ENCODE peak calls at places on chromosomes 11 and 22, in six cellular contexts. J is OCI-LY7, O is cardiac muscle cell, P is AG04450, E is K562, M is HepG2. U is an unnamed sample.

GRCh38 chr11:94148189-94148588 is 19.5 kb downstream of the PANX1 start:
- DNase-seq in J (no peak), O (no peak), P (no peak), E (no peak), M (no peak), U (no peak)

GRCh38 chr11:2775626-2776350 is 76.0 kb upstream of the KCNQ1OT1 start:
- DNase-seq in J (no peak), O (no peak), P (no peak), E (no peak), M (no peak), U (no peak)

GRCh38 chr11:40797981-40798380 is 661.5 kb downstream of the LRRC4C start:
- DNase-seq in J (no peak), O (no peak), P (no peak), E (no peak), M (no peak), U (no peak)

GRCh38 chr11:117668291-117668690 is 128.7 kb downstream of the DSCAML1 start:
- DNase-seq in J (no peak), O (no peak), P (no peak), E (no peak), M (no peak), U (no peak)

GRCh38 chr11:22703040-22703439 is 36.6 kb downstream of the GAS2 start:
- DNase-seq in J (no peak), O (peak; percentile 52), P (peak; percentile 46), E (no peak), M (peak; percentile 88), U (no peak)

GRCh38 chr22:33112606-33113005 is 54.4 kb upstream of the SYN3 start:
- DNase-seq in J (peak; percentile 96), O (peak; percentile 20), P (no peak), E (no peak), M (no peak), U (no peak)

GRCh38 chr11:61362542-61362875 is 335 bp downstream of the TMEM138 start:
- DNase-seq in J (peak; percentile 47), O (peak; percentile 55), P (no peak), E (peak; percentile 48), M (peak; percentile 35), U (no peak)

GRCh38 chr11:118238397-118238796 is 13.6 kb upstream of the JAML start:
- DNase-seq in J (no peak), O (no peak), P (no peak), E (no peak), M (no peak), U (no peak)

GRCh38 chr11:78139422-78140391 is at the start of gene ALG8:
- DNase-seq in J (peak; percentile 96), O (peak; percentile 98), P (peak; percentile 91), E (peak; percentile 99), M (peak; percentile 93), U (peak; percentile 79)

GRCh38 chr11:78140392-78141077 is 1.1 kb upstream of the ALG8 start:
- DNase-seq in J (peak; percentile 16), O (no peak), P (no peak), E (peak; percentile 22), M (no peak), U (no peak)

GRCh38 chr11:78138281-78138680 is 1.1 kb downstream of the ALG8 start:
- DNase-seq in J (no peak), O (no peak), P (no peak), E (no peak), M (no peak), U (no peak)

DNA sequence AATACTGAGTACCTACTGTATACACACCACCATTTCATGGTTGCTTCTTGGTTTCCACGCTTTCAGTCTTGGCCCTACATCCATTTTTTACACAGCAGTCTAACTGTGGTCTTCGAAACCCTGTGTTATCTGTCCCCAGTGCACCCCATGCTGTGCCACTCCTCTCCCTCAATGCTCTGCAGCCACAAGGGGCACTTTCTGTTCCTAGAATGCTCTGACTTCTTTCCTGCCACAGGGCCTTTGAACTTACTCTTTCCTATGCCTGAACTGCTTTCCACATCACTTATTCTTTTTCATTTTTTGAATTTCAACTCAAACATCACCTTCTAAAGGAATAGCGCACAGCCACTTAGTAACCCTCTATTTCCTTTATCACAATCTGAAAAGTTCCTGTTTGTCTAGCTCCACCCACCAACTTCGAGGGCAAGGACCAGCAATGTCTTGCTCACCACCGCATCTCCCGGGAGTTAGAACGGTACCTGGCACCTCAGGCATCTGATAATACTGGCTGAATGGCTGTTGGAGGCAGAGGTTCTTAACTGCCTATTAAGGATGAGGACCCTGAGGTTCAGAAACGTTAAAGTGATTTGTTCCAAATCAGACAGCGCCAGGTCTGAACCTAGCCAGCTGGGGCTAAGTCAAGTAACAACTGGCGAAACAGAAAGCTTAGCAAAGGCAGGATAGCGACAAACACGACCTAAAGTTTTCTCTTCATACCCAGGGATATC is 568 bp downstream of the ALG8 start:
- DNase-seq in J (peak; percentile 53), O (no peak), P (no peak), E (peak; percentile 55), M (no peak), U (no peak)
- TF ChIP-seq CTCF in J (peak; percentile 53), O (no peak), P (peak; percentile 12), E (peak; percentile 38), M (no peak), U (no peak)

GRCh38 chr11:130428271-130428670 is at the start of gene ADAMTS8:
- DNase-seq in J (no peak), O (peak; percentile 61), P (no peak), E (no peak), M (no peak), U (no peak)
- H3K4me3 ChIP-seq in J (no peak within 1 kb of the TSS), O (peak within 1 kb of the TSS; percentile 28), P (peak within 1 kb of the TSS; percentile 58), E (no peak within 1 kb of the TSS), M (no peak within 1 kb of the TSS), U (no peak within 1 kb of the TSS)

GRCh38 chr11:105219269-105219668 is 79.7 kb upstream of the CARD18 start:
- DNase-seq in J (no peak), O (no peak), P (no peak), E (no peak), M (no peak), U (no peak)
- TF ChIP-seq CTCF in J (peak; percentile 21), O (no peak), P (no peak), E (no peak), M (no peak), U (no peak)

GRCh38 chr11:103870821-103871309 is 165.6 kb upstream of the DDI1 start:
- DNase-seq in J (no peak), O (no peak), P (no peak), E (no peak), M (no peak), U (no peak)

GRCh38 chr11:103872748-103873147 is 163.7 kb upstream of the DDI1 start:
- DNase-seq in J (no peak), O (no peak), P (no peak), E (no peak), M (no peak), U (no peak)

GRCh38 chr11:103875855-103876510 is 160.5 kb upstream of the DDI1 start:
- DNase-seq in J (peak; percentile 70), O (no peak), P (no peak), E (no peak), M (no peak), U (no peak)

GRCh38 chr11:103867481-103867880 is 169.0 kb upstream of the DDI1 start:
- DNase-seq in J (no peak), O (no peak), P (no peak), E (no peak), M (no peak), U (no peak)

DNA sequence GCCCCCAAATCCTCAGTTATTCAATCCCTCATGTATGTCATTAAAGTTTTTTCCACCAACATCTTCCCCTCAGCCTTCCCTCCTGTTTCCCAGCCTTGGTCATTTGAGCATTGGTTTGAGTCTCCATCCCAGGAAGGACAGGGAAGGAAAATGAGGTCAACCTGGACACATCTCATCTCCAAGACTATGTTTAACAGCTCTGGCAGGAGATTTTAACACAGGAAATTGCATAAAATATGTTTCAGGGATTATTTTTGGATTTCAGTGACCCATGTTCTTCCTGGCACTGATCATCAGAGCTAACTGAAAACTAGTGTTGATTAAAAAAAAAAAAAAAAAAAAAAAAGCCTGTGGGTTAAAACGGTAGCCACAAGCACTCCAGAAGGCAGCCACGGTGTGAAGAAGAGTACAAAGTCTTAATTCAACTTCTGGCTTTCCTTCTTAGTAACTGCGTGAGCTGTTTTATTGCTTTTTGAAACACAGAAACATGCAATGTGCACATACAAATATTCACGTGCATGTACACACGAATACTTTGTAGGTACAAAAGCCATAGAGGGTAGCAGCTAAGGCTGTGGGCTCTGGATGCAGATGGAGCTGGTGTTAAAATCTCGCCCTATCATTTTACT is 164.4 kb upstream of the DDI1 start:
- DNase-seq in J (no peak), O (no peak), P (no peak), E (no peak), M (no peak), U (no peak)
- H3K4me3 ChIP-seq in J (no peak overlapping the region), O (no peak overlapping the region), P (no peak overlapping the region), E (no peak overlapping the region), M (no peak overlapping the region), U (no peak overlapping the region)

GRCh38 chr11:850777-851762 is 8.4 kb downstream of the TSPAN4 start:
- DNase-seq in J (peak; percentile 36), O (no peak), P (no peak), E (peak; percentile 56), M (no peak), U (no peak)
- TF ChIP-seq CTCF in J (peak; percentile 63), O (peak; percentile 18), P (peak; percentile 22), E (peak; percentile 42), M (peak; percentile 50), U (peak; percentile 13)

DNA sequence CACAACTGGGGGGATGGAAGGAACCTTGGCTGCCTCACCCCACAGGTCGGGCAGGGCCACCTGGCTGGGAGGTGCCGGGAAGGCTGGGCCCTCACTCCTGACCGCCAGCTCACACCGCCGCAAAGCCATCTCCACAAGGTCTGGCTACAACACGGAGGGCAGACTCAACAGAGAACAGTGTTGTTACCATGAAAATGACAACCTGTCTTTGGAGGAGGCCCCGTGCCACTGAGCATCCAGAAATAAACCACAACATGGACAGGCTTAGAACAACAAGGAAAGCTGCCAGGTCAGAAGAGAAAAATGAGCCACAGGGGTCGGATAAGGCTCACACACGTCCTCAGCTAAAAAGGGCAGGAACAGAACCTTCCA is 3.0 kb downstream of the DERL3 start:
- DNase-seq in J (no peak), O (no peak), P (no peak), E (no peak), M (no peak), U (no peak)
- H3K4me3 ChIP-seq in J (no peak overlapping the region), O (no peak overlapping the region), P (no peak overlapping the region), E (no peak overlapping the region), M (no peak overlapping the region), U (no peak overlapping the region)

DNA sequence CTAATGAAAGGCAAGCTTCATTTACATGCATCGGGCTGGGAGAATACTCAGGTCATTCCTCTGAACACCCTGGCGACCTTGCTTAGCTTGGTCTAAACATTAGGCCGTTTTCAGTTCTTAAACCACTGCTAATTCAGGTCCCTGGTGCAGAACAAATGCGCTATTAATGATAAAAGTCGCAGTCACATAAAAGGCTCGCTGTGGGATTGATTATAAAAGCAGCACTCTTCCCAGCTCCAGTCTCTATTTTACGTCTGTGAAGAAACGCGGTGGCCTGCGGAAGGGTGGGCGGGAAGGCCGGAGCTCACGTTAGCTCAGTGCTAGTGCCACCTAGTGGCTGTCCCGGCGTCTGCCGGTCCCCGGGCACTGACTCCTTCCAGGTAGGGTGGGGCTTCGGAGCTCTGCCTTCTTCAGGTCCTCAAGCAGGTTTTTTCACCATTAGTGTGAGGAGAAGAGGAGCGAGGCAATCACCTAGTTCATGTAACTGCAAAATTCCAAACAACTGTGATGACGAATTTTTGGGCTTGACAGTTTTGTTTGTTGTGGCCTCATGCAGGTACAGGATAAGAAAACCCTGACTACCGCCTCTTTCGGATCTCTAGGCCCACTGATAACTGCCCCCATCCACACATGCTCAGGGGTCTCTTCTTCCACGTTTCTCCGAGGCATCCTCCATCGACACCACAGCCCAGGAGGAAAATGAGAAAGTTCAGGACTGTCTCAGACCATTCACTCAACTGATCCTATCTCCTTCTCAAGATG is 66.5 kb upstream of the CLMP start:
- DNase-seq in J (peak; percentile 80), O (peak; percentile 89), P (no peak), E (peak; percentile 77), M (peak; percentile 40), U (no peak)
- TF ChIP-seq CTCF in J (peak; percentile 98), O (peak; percentile 94), P (peak; percentile 97), E (peak; percentile 91), M (peak; percentile 81), U (peak; percentile 95)

GRCh38 chr11:74696932-74697687 is 34.1 kb downstream of the CHRDL2 start:
- DNase-seq in J (no peak), O (peak; percentile 42), P (peak; percentile 91), E (peak; percentile 46), M (peak; percentile 26), U (peak; percentile 83)
- H3K4me3 ChIP-seq in J (no peak overlapping the region), O (no peak overlapping the region), P (peak overlapping the region; percentile 29), E (no peak overlapping the region), M (peak overlapping the region; percentile 55), U (no peak overlapping the region)

U was measured in AG09309.